ENCODE peak calls at places on chromosomes 4 and X, in six cellular contexts. Z, U, L, B, I and D are unnamed samples.
A peak's percentile ranks its signal among the peaks of the same experiment; 100 is the strongest.

GRCh38 chrX:97000682-97001393 is 117.1 kb downstream of the RPA4 start:
- DNase-seq in I (no peak), U (no peak), L (no peak), B (no peak), Z (no peak), D (no peak)

GRCh38 chrX:116246261-116246660 is 75.7 kb downstream of the AGTR2 start:
- DNase-seq in L (no peak), U (no peak), Z (no peak), I (no peak), B (no peak), D (no peak)

GRCh38 chrX:39905475-39905889 is 192.3 kb downstream of the BCOR start:
- DNase-seq in B (no peak), U (no peak), Z (no peak), L (no peak), I (peak; percentile 38), D (no peak)

GRCh38 chrX:95332530-95332929 is 1352.1 kb upstream of the DIAPH2 start:
- DNase-seq in L (no peak), U (no peak), I (no peak), Z (no peak), B (no peak), D (no peak)

GRCh38 chrX:132568291-132568690 is 79.5 kb upstream of the MBNL3 start:
- DNase-seq in Z (no peak), U (no peak), I (no peak), B (no peak), L (no peak), D (no peak)

GRCh38 chrX:68945081-68945602 is 116.3 kb downstream of the EFNB1 start:
- DNase-seq in B (no peak), L (no peak), U (no peak), Z (no peak), I (no peak), D (no peak)

GRCh38 chrX:108285361-108285760 is 152.9 kb downstream of the COL4A6 start:
- DNase-seq in L (no peak), B (no peak), U (no peak), I (no peak), Z (no peak), D (no peak)

GRCh38 chr4:2337131-2337723 is 75.3 kb upstream of the MXD4 start:
- DNase-seq in Z (no peak), U (no peak), B (no peak), L (peak; percentile 41), I (no peak), D (no peak)

GRCh38 chr4:4990329-4990728 is 28.9 kb downstream of the CYTL1 start:
- DNase-seq in Z (no peak), B (no peak), I (no peak), L (no peak), U (no peak), D (no peak)

GRCh38 chr4:48858130-48858529 is 27.2 kb downstream of the OCIAD1 start:
- DNase-seq in U (no peak), L (no peak), B (no peak), Z (no peak), I (no peak), D (no peak)

GRCh38 chr4:84966382-84967291 is at the start of gene WDFY3:
- DNase-seq in Z (peak; percentile 58), L (peak; percentile 86), B (peak; percentile 13), U (no peak), I (peak; percentile 83), D (no peak)

GRCh38 chr4:80027611-80028010 is 45.4 kb downstream of the ANTXR2 start:
- DNase-seq in I (no peak), L (no peak), B (no peak), U (no peak), Z (no peak), D (no peak)

GRCh38 chr4:80767944-80768343 is 262.6 kb upstream of the BMP3 start:
- DNase-seq in Z (no peak), L (no peak), B (no peak), U (no peak), I (no peak), D (no peak)

GRCh38 chrX:10404435-10404834 is 215.9 kb downstream of the MID1 start:
- DNase-seq in L (no peak), U (no peak), I (no peak), B (no peak), Z (no peak), D (no peak)

GRCh38 chrX:140507982-140508305 is 3.1 kb upstream of the SOX3 start:
- DNase-seq in L (peak; percentile 73), U (no peak), I (no peak), Z (no peak), B (no peak), D (no peak)

GRCh38 chr4:140637836-140638235 is 69.1 kb upstream of the UCP1 start:
- DNase-seq in I (peak; percentile 60), U (no peak), Z (peak; percentile 59), B (no peak), L (no peak), D (no peak)

GRCh38 chrX:2784026-2784425 is 32.2 kb downstream of the XG start:
- DNase-seq in L (no peak), Z (no peak), U (no peak), I (no peak), B (no peak), D (no peak)

GRCh38 chr4:140993350-140993749 is 139.9 kb downstream of the RNF150 start:
- DNase-seq in U (no peak), B (no peak), L (no peak), I (no peak), Z (no peak), D (no peak)

GRCh38 chr4:63464393-63464792 is 944.9 kb downstream of the TECRL start:
- DNase-seq in I (no peak), Z (no peak), B (no peak), U (no peak), L (no peak), D (no peak)

GRCh38 chr4:151031831-151032605 is 16.9 kb upstream of the LRBA start:
- DNase-seq in B (no peak), I (peak; percentile 85), U (peak; percentile 54), L (no peak), Z (no peak), D (no peak)

GRCh38 chrX:129931411-129932136 is 25.6 kb downstream of the UTP14A start:
- DNase-seq in I (peak; percentile 92), Z (peak; percentile 62), L (peak; percentile 82), B (peak; percentile 71), U (peak; percentile 55), D (peak; percentile 68)

GRCh38 chr4:6263541-6264540 is 5.8 kb upstream of the WFS1 start:
- DNase-seq in L (peak; percentile 58), I (peak; percentile 45), U (no peak), Z (peak; percentile 60), B (no peak), D (no peak)

GRCh38 chr4:174292473-174292872 is 8.8 kb downstream of the CEP44 start:
- DNase-seq in I (no peak), U (no peak), B (no peak), Z (no peak), L (no peak), D (no peak)

GRCh38 chrX:48956728-48957414 is 536 bp downstream of the OTUD5 start:
- DNase-seq in Z (no peak), L (no peak), B (no peak), I (no peak), U (no peak), D (no peak)

GRCh38 chrX:18640686-18641085 is 31.2 kb downstream of the RS1 start:
- DNase-seq in L (peak; percentile 54), I (peak; percentile 1), B (no peak), Z (no peak), U (no peak), D (no peak)

GRCh38 chr4:150598906-150599305 is 17.0 kb downstream of the MAB21L2 start:
- DNase-seq in U (no peak), Z (no peak), B (no peak), I (no peak), L (no peak), D (no peak)

GRCh38 chr4:38785901-38786402 is 3.2 kb upstream of the TLR10 start:
- DNase-seq in U (peak; percentile 63), Z (no peak), I (no peak), B (no peak), L (no peak), D (no peak)
- TF ChIP-seq TAF1 in U (no peak), Z (no peak), I (no peak), B (no peak), L (no peak), D (no peak)

GRCh38 chr4:13484045-13484748 is at the start of gene RAB28:
- DNase-seq in B (peak; percentile 75), I (peak; percentile 94), L (peak; percentile 93), U (peak; percentile 75), Z (peak; percentile 83), D (peak; percentile 68)

GRCh38 chr4:13484749-13485345 is 707 bp upstream of the RAB28 start:
- DNase-seq in Z (peak; percentile 7), I (peak; percentile 29), L (no peak), B (no peak), U (no peak), D (no peak)

GRCh38 chr4:13478707-13479106 is 5.4 kb downstream of the RAB28 start:
- DNase-seq in U (no peak), Z (no peak), L (no peak), I (no peak), B (no peak), D (no peak)

GRCh38 chr4:13481569-13481968 is 2.6 kb downstream of the RAB28 start:
- DNase-seq in Z (no peak), U (no peak), B (no peak), I (peak; percentile 34), L (no peak), D (no peak)

GRCh38 chr4:13483142-13484044 is 747 bp downstream of the RAB28 start:
- DNase-seq in L (no peak), Z (peak; percentile 13), I (peak; percentile 60), U (no peak), B (peak; percentile 9), D (no peak)
- TF ChIP-seq POLR2A in L (peak; percentile 45), Z (no peak), I (no peak), U (no peak), B (no peak), D (no peak)

GRCh38 chrX:13816899-13817298 is at the start of gene GPM6B:
- DNase-seq in Z (no peak), I (no peak), U (no peak), B (no peak), L (peak; percentile 46), D (no peak)

GRCh38 chrX:13815664-13816063 is 1.2 kb downstream of the GPM6B start:
- DNase-seq in B (no peak), U (no peak), Z (no peak), L (no peak), I (no peak), D (no peak)
- TF ChIP-seq POLR2AphosphoS5 in B (no peak), U (no peak), Z (no peak), L (no peak), I (no peak), D (no peak)

DNA sequence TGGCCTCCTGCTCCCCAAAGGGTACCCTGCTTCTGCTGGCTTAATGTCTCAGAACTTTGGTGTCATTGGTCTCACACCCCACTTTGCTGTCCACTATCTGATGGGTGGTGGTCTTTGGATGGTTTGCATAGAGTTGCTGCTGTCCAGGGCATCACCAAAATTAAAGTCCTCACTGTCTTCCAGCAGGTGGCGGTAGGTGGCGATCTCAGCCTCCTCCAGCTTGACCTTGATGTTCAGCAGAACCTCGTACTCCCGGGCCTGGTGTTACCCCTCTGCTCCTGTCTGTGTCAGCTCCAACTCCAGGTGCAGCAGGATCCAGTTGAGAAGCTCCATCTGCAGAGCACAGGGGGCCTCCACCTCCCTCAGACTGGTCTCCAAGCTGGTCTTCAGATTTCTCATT is 1169.5 kb upstream of the PABPC4L start:
- DNase-seq in I (peak; percentile 15), B (no peak), Z (peak; percentile 15), U (no peak), L (peak; percentile 58), D (no peak)
- TF ChIP-seq TAF1 in I (no peak), B (no peak), Z (no peak), U (no peak), L (no peak), D (no peak)